ENCODE peak calls at places on chromosome 7, in seven cellular contexts. C is left ventricle myocardium inferior, I is transverse colon, O is cardiac muscle cell, T is Panc1, L is sigmoid colon, F is MM.1S. N is an unnamed sample.

GRCh38 chr7:90474284-90475210 is 5.1 kb downstream of the PTTG1IP2 start:
- DNase-seq in L (no peak), T (no peak), F (no peak), I (no peak), O (peak; percentile 91), C (no peak), N (peak; percentile 84)

GRCh38 chr7:96508371-96508770 is 186.5 kb upstream of the SLC25A13 start:
- DNase-seq in O (peak; percentile 6), L (no peak), I (no peak), T (no peak), C (no peak), F (no peak), N (peak; percentile 22)

GRCh38 chr7:103432713-103433112 is 13.3 kb downstream of the SLC26A5 start:
- DNase-seq in C (no peak), O (no peak), T (no peak), L (no peak), F (peak; percentile 75), I (no peak), N (no peak)

GRCh38 chr7:2220506-2220905 is 12.2 kb downstream of the MAD1L1 start:
- DNase-seq in I (no peak), F (no peak), L (no peak), C (no peak), T (no peak), O (no peak), N (no peak)

GRCh38 chr7:122438001-122438400 is 133.5 kb upstream of the FEZF1 start:
- DNase-seq in I (no peak), L (no peak), F (no peak), T (no peak), C (no peak), O (no peak), N (no peak)

GRCh38 chr7:114663502-114663901 is 248.9 kb downstream of the FOXP2 start:
- DNase-seq in L (no peak), F (peak; percentile 43), T (no peak), O (peak; percentile 61), I (peak; percentile 8), C (no peak), N (no peak)

GRCh38 chr7:128398016-128398840 is 11.6 kb downstream of the IMPDH1 start:
- DNase-seq in T (peak; percentile 45), C (peak; percentile 53), I (peak; percentile 69), O (peak; percentile 60), F (no peak), L (peak; percentile 80), N (no peak)

GRCh38 chr7:136103545-136104268 is 126.5 kb upstream of the MTPN start:
- DNase-seq in T (no peak), L (no peak), I (no peak), F (no peak), C (no peak), O (no peak), N (no peak)

GRCh38 chr7:129557686-129558481 is 53.6 kb upstream of the NRF1 start:
- DNase-seq in C (no peak), T (no peak), L (no peak), F (no peak), I (no peak), O (no peak), N (no peak)

GRCh38 chr7:127812540-127812939 is 160.5 kb downstream of the SND1 start:
- DNase-seq in C (no peak), O (no peak), I (no peak), T (no peak), F (no peak), L (no peak), N (no peak)

GRCh38 chr7:43072530-43072929 is 39.9 kb upstream of the HECW1 start:
- DNase-seq in O (peak; percentile 39), C (no peak), T (no peak), L (no peak), I (no peak), F (peak; percentile 77), N (no peak)

GRCh38 chr7:53642361-53642760 is 606.9 kb downstream of the POM121L12 start:
- DNase-seq in T (no peak), C (no peak), I (no peak), L (no peak), F (no peak), O (no peak), N (no peak)

GRCh38 chr7:95690367-95690947 is 81.9 kb upstream of the DYNC1I1 start:
- DNase-seq in T (peak; percentile 54), L (no peak), F (peak; percentile 51), C (no peak), O (peak; percentile 69), I (no peak), N (peak; percentile 23)

GRCh38 chr7:148571381-148571780 is 19.2 kb upstream of the C7orf33 start:
- DNase-seq in C (no peak), I (no peak), T (no peak), L (no peak), O (no peak), F (no peak), N (no peak)

GRCh38 chr7:45129181-45129800 is 17.8 kb upstream of the TBRG4 start:
- DNase-seq in I (no peak), T (no peak), C (no peak), L (no peak), O (no peak), F (no peak), N (no peak)

GRCh38 chr7:49333180-49333881 is 409.0 kb downstream of the CDC14C start:
- DNase-seq in I (no peak), C (no peak), O (no peak), L (no peak), F (peak; percentile 94), T (no peak), N (no peak)

GRCh38 chr7:141700848-141701371 is 1.1 kb downstream of the DENND11 start:
- DNase-seq in C (no peak), T (no peak), I (no peak), L (no peak), F (no peak), O (no peak), N (no peak)

GRCh38 chr7:158228131-158228530 is 359.5 kb downstream of the PTPRN2 start:
- DNase-seq in T (no peak), F (no peak), I (no peak), O (no peak), C (no peak), L (no peak), N (no peak)

GRCh38 chr7:93320856-93321255 is 88.7 kb downstream of the VPS50 start:
- DNase-seq in I (no peak), F (no peak), T (no peak), L (no peak), C (no peak), O (no peak), N (no peak)

GRCh38 chr7:80482938-80483337 is 28.9 kb downstream of the GNAT3 start:
- DNase-seq in F (no peak), O (no peak), T (no peak), C (no peak), L (no peak), I (no peak), N (peak; percentile 69)

DNA sequence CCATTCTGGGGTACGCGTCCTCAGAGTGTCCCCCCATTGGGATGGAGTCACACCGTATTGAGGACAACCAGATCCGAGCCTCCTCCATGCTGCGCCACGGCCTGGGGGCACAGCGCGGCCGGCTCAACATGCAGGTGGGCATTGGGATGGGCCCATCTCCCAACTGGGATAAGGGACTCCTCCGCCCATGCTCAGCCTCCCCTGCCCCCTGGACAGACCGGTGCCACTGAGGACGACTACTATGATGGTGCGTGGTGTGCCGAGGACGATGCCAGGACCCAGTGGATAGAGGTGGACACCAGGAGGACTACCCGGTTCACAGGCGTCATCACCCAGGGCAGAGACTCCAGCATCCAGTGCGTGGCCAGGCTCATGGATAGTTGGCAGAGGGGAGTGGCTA is 5.8 kb downstream of the AEBP1 start:
- DNase-seq in C (no peak), L (no peak), T (no peak), I (no peak), F (no peak), O (no peak), N (no peak)
- H3K4me1 ChIP-seq in C (peaks cover 24% of the 10 kb centered on the region), L (peaks cover 11% of the 10 kb centered on the region), T (no peaks in the 10 kb centered on the region), I (no peaks in the 10 kb centered on the region), F (no peaks in the 10 kb centered on the region), O (no peaks in the 10 kb centered on the region), N (no peaks in the 10 kb centered on the region)

GRCh38 chr7:151727579-151728285 is 149.2 kb downstream of the PRKAG2 start:
- DNase-seq in O (peak; percentile 88), L (peak; percentile 95), C (peak; percentile 62), T (peak; percentile 98), F (no peak), I (peak; percentile 66), N (peak; percentile 98)

GRCh38 chr7:151726875-151727578 is 149.9 kb downstream of the PRKAG2 start:
- DNase-seq in F (no peak), L (no peak), C (no peak), O (no peak), T (no peak), I (no peak), N (no peak)

GRCh38 chr7:151724920-151725584 is 151.9 kb downstream of the PRKAG2 start:
- DNase-seq in O (no peak), I (no peak), L (no peak), T (no peak), F (no peak), C (peak; percentile 5), N (no peak)

GRCh38 chr7:151724250-151724915 is 152.5 kb downstream of the PRKAG2 start:
- DNase-seq in T (no peak), C (no peak), O (no peak), F (no peak), L (no peak), I (no peak), N (no peak)

DNA sequence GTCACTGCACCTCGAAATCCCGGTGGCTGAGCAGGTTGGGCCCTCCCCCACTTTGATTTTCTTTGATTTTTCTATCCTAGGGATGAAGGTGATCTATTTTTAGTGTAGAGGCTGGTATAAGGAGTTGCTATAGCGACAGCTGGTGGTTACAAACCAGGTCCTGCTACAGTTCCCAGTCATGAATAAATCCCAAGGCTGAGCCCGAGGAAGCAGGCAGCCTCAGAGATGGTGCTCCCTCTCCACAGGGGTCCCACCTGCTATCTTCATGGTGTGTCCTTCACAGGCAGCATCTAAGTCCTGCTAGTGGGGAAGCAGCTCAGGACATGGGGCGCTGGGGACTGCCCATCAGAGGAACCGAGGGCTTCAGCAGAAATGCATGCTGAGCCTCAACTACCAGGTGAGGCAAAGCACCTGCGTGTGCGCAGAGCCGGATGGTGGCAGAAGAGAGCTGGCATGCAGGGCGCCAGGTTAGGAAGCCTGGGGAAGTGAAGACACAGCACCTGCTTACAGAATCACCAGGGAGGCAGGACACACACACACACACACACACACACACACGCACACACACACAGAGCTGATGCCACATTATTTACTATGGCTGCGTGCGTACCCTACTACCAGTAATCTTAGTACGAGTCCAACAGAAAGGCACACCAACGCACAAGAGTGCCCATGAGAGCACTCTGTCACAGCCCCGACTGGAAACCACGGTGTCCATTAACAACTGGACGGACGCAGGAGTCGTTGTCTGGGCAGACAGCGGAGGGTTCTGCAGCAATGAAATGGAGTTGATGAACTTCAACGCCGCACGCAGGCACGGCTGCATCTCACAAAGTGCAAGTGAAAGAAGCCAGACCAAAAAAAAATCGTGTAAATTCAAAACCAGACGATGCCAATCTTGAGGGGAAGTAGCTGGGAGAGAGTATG is 150.8 kb downstream of the PRKAG2 start:
- DNase-seq in O (no peak), F (no peak), L (no peak), I (no peak), C (no peak), T (no peak), N (no peak)
- TF ChIP-seq CTCF in O (no peak), F (no peak), L (no peak), I (no peak), C (no peak), T (no peak), N (no peak)

GRCh38 chr7:15684036-15684815 is 2.3 kb downstream of the MEOX2 start:
- DNase-seq in I (no peak), T (no peak), L (no peak), F (no peak), C (no peak), O (no peak), N (no peak)
- H3K27ac ChIP-seq in I (peak overlapping the region; percentile 3), T (no peak overlapping the region), L (peak overlapping the region; percentile 77), F (no peak overlapping the region), C (peak overlapping the region; percentile 93), O (no peak overlapping the region), N (no peak overlapping the region)

GRCh38 chr7:101124376-101125056 is 2.4 kb upstream of the SERPINE1 start:
- DNase-seq in F (no peak), O (peak; percentile 91), T (no peak), C (no peak), I (no peak), L (no peak), N (peak; percentile 67)
- H3K4me1 ChIP-seq in F (peaks cover 16% of the 10 kb centered on the region), O (peaks cover 33% of the 10 kb centered on the region), T (peaks cover 68% of the 10 kb centered on the region), C (peaks cover 56% of the 10 kb centered on the region), I (peaks cover 28% of the 10 kb centered on the region), L (peaks cover 78% of the 10 kb centered on the region), N (peaks cover 32% of the 10 kb centered on the region)

N was measured in foreskin keratinocyte.